ENCODE peak calls at places on chromosome 7, in six cellular contexts. One of them, this sample, is unnamed.

GRCh38 chr7:106717997-106718871 is 57.3 kb upstream of the CCDC71L start:
- DNase-seq in GM12878: peak
- DNase-seq in HepG2: peak
- DNase-seq in K562: peak
- DNase-seq in GM12892: no peak
- DNase-seq in H1: no peak
- DNase-seq in this sample: no peak

GRCh38 chr7:131161103-131161502 is 166.6 kb upstream of the MKLN1 start:
- DNase-seq in GM12878: no peak
- DNase-seq in GM12892: no peak
- DNase-seq in HepG2: no peak
- DNase-seq in K562: no peak
- DNase-seq in H1: no peak
- DNase-seq in this sample: no peak

GRCh38 chr7:124032369-124033092 is at the start of gene TMEM229A:
- DNase-seq in GM12878: no peak
- DNase-seq in K562: no peak
- DNase-seq in GM12892: peak
- DNase-seq in HepG2: no peak
- DNase-seq in H1: peak
- DNase-seq in this sample: peak

GRCh38 chr7:74289660-74290589 is 718 bp downstream of the CLIP2 start:
- DNase-seq in K562: peak
- DNase-seq in H1: no peak
- DNase-seq in GM12892: no peak
- DNase-seq in HepG2: no peak
- DNase-seq in GM12878: no peak
- DNase-seq in this sample: peak

GRCh38 chr7:79964463-79964862 is 170.2 kb upstream of the GNAI1 start:
- DNase-seq in K562: no peak
- DNase-seq in GM12878: no peak
- DNase-seq in GM12892: no peak
- DNase-seq in H1: no peak
- DNase-seq in HepG2: no peak
- DNase-seq in this sample: no peak

GRCh38 chr7:55254242-55254595 is 110.9 kb upstream of the LANCL2 start:
- DNase-seq in H1: no peak
- DNase-seq in GM12892: no peak
- DNase-seq in GM12878: no peak
- DNase-seq in K562: no peak
- DNase-seq in HepG2: no peak
- DNase-seq in this sample: peak

GRCh38 chr7:100539436-100540006 is 518 bp downstream of the AGFG2 start:
- DNase-seq in GM12892: no peak
- DNase-seq in H1: peak
- DNase-seq in HepG2: no peak
- DNase-seq in GM12878: no peak
- DNase-seq in K562: no peak
- DNase-seq in this sample: no peak

GRCh38 chr7:30750574-30751256 is 1.2 kb upstream of the INMT start:
- DNase-seq in GM12892: no peak
- DNase-seq in K562: no peak
- DNase-seq in HepG2: no peak
- DNase-seq in GM12878: no peak
- DNase-seq in H1: no peak
- DNase-seq in this sample: no peak

GRCh38 chr7:106737202-106737562 is 76.2 kb upstream of the CCDC71L start:
- DNase-seq in K562: no peak
- DNase-seq in HepG2: no peak
- DNase-seq in H1: no peak
- DNase-seq in GM12878: no peak
- DNase-seq in GM12892: no peak
- DNase-seq in this sample: no peak

GRCh38 chr7:104894998-104895850 is 118.8 kb upstream of the KMT2E start:
- DNase-seq in HepG2: no peak
- DNase-seq in K562: no peak
- DNase-seq in GM12892: no peak
- DNase-seq in H1: no peak
- DNase-seq in GM12878: peak
- DNase-seq in this sample: no peak

GRCh38 chr7:122248472-122248871 is 56.1 kb downstream of the FEZF1 start:
- DNase-seq in H1: no peak
- DNase-seq in HepG2: no peak
- DNase-seq in GM12878: no peak
- DNase-seq in K562: no peak
- DNase-seq in GM12892: no peak
- DNase-seq in this sample: no peak

GRCh38 chr7:140639366-140640053 is 1.1 kb downstream of the DENND2A start:
- DNase-seq in H1: no peak
- DNase-seq in GM12892: no peak
- DNase-seq in GM12878: no peak
- DNase-seq in HepG2: no peak
- DNase-seq in K562: no peak
- DNase-seq in this sample: no peak

GRCh38 chr7:148773344-148773743 is 74.6 kb downstream of the CUL1 start:
- DNase-seq in K562: no peak
- DNase-seq in GM12892: no peak
- DNase-seq in GM12878: peak
- DNase-seq in HepG2: no peak
- DNase-seq in H1: no peak
- DNase-seq in this sample: no peak

GRCh38 chr7:139095194-139095659 is 14.3 kb downstream of the ZC3HAV1 start:
- DNase-seq in GM12892: peak
- DNase-seq in HepG2: no peak
- DNase-seq in H1: no peak
- DNase-seq in GM12878: peak
- DNase-seq in K562: no peak
- DNase-seq in this sample: peak

GRCh38 chr7:41978858-41979257 is 258.2 kb downstream of the GLI3 start:
- DNase-seq in GM12878: no peak
- DNase-seq in K562: no peak
- DNase-seq in HepG2: no peak
- DNase-seq in GM12892: no peak
- DNase-seq in H1: no peak
- DNase-seq in this sample: no peak

GRCh38 chr7:55507743-55508142 is 64.6 kb downstream of the VOPP1 start:
- DNase-seq in H1: no peak
- DNase-seq in GM12892: no peak
- DNase-seq in K562: no peak
- DNase-seq in GM12878: no peak
- DNase-seq in HepG2: no peak
- DNase-seq in this sample: no peak

GRCh38 chr7:121178452-121178851 is 150.3 kb upstream of the WNT16 start:
- DNase-seq in GM12892: no peak
- DNase-seq in HepG2: no peak
- DNase-seq in K562: no peak
- DNase-seq in H1: no peak
- DNase-seq in GM12878: no peak
- DNase-seq in this sample: no peak

GRCh38 chr7:48876087-48876486 is 48.3 kb upstream of the CDC14C start:
- DNase-seq in HepG2: no peak
- DNase-seq in GM12878: no peak
- DNase-seq in H1: no peak
- DNase-seq in GM12892: no peak
- DNase-seq in K562: no peak
- DNase-seq in this sample: no peak

GRCh38 chr7:141527076-141527475 is 24.1 kb upstream of the AGK start:
- DNase-seq in GM12878: no peak
- DNase-seq in GM12892: no peak
- DNase-seq in K562: no peak
- DNase-seq in HepG2: no peak
- DNase-seq in H1: no peak
- DNase-seq in this sample: no peak

GRCh38 chr7:150322114-150322832 is 882 bp upstream of the LRRC61 start:
- DNase-seq in H1: no peak
- DNase-seq in GM12892: no peak
- DNase-seq in K562: peak
- DNase-seq in GM12878: no peak
- DNase-seq in HepG2: peak
- DNase-seq in this sample: no peak

DNA sequence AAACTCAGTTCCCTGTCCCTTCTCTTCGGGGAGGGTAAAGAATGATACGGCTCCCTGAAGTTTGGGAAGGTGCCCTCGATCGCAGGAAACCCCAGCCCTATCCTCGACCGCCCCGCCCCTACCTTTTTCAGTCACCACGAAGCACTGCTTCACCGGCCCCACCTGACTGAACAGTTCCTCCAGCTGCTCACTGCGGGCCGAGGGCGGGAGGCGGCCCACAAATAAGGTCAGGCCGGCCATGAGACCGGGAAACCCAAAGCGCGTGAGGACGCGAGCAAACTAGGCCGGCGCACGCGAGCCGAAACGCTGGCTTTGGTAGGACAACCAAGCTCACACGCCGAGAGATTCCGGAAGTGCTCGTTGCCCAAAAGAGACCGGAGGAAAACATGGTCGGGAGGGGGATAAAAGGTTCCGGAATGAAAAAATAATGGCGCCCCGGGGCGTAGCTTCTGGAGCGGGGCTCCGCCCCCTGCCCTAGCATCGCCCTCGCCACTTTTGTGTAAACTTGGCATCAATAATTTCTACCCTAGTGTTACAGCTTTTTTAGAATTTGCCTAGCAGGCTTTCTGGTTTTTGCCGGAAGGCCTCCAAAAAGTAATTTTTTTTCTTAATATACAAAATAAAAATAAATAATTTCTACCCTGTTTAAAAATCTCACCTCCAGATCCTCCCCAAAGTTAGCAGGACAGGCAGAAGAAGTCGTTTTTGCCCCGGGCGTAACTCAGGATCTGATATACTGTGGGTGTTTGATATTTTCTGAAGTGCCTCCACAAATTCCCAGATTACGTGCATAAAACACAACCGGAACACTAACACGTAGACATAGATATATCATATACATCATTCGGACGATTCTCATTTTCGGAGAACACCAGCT is at the start of gene RBM28:
- DNase-seq in H1: peak
- DNase-seq in HepG2: peak
- DNase-seq in GM12892: peak
- DNase-seq in GM12878: peak
- DNase-seq in K562: peak
- DNase-seq in this sample: peak
- TF ChIP-seq POLR2A in H1: peak
- TF ChIP-seq POLR2A in HepG2: peak
- TF ChIP-seq POLR2A in GM12892: peak
- TF ChIP-seq POLR2A in GM12878: peak
- TF ChIP-seq POLR2A in K562: peak
- TF ChIP-seq POLR2A in this sample: peak

DNA sequence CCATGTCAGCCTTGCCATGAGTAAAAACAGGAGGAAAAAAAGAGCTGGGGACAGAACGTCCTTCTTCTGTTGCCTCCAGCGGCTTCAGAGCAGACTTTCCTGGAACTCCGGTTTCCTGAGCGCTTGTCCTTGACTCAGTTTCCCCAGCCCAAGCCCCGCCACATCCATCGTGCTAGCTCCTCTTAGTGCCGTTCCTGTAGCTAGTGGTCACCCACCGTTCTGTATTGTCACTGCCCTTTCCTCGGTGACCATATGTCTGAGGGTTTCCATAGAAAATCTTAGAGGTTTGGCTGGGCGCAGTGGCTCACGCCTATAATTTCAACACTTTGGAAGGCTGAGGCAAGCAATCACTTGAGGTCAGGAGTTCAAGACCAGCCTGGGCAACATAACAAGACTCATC is 100.1 kb downstream of the CUX1 start:
- DNase-seq in K562: no peak
- DNase-seq in HepG2: no peak
- DNase-seq in GM12892: no peak
- DNase-seq in GM12878: no peak
- DNase-seq in H1: no peak
- DNase-seq in this sample: no peak
- TF ChIP-seq TAF1 in K562: no peak
- TF ChIP-seq TAF1 in HepG2: no peak
- TF ChIP-seq TAF1 in GM12892: no peak
- TF ChIP-seq TAF1 in GM12878: no peak
- TF ChIP-seq TAF1 in H1: no peak
- TF ChIP-seq TAF1 in this sample: no peak

DNA sequence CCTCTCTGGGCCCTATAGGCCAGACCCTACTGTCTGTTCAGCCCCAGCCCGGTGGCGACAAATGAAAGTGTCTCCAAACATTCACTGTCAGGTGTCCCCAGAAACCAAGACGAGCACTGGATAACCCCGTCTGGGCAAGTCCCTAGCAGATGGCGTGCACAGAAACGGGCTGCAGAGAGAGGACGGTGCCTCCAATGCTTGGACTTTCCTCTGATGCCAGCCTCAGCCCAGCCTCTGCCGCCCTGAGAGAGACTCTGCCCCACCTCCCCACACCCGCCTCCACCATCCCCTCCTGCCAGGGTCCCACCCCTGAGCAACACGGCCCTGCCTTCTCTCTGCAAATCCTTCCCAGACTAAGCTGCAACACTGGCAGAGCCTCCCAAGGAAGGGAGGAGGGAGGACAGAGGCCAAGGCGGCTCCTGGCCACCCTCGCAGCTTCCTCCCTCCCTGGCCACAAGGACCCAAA is 7.4 kb upstream of the LFNG start:
- DNase-seq in HepG2: no peak
- DNase-seq in H1: no peak
- DNase-seq in K562: no peak
- DNase-seq in GM12878: no peak
- DNase-seq in GM12892: no peak
- DNase-seq in this sample: no peak
- TF ChIP-seq POLR2A in HepG2: no peak
- TF ChIP-seq POLR2A in H1: no peak
- TF ChIP-seq POLR2A in K562: no peak
- TF ChIP-seq POLR2A in GM12878: peak
- TF ChIP-seq POLR2A in GM12892: no peak
- TF ChIP-seq POLR2A in this sample: no peak

GRCh38 chr7:112371721-112372120 is 78.5 kb upstream of the IFRD1 start:
- DNase-seq in K562: no peak
- DNase-seq in GM12892: no peak
- DNase-seq in HepG2: no peak
- DNase-seq in GM12878: no peak
- DNase-seq in H1: no peak
- DNase-seq in this sample: no peak
- TF ChIP-seq TAF1 in K562: no peak
- TF ChIP-seq TAF1 in GM12892: no peak
- TF ChIP-seq TAF1 in HepG2: no peak
- TF ChIP-seq TAF1 in GM12878: no peak
- TF ChIP-seq TAF1 in H1: no peak
- TF ChIP-seq TAF1 in this sample: no peak

GRCh38 chr7:44884553-44885393 is 557 bp downstream of the PURB start:
- DNase-seq in H1: peak
- DNase-seq in K562: peak
- DNase-seq in HepG2: no peak
- DNase-seq in GM12892: no peak
- DNase-seq in GM12878: no peak
- DNase-seq in this sample: no peak
- TF ChIP-seq POLR2A in H1: no peak
- TF ChIP-seq POLR2A in K562: no peak
- TF ChIP-seq POLR2A in HepG2: no peak
- TF ChIP-seq POLR2A in GM12892: peak
- TF ChIP-seq POLR2A in GM12878: peak
- TF ChIP-seq POLR2A in this sample: no peak

DNA sequence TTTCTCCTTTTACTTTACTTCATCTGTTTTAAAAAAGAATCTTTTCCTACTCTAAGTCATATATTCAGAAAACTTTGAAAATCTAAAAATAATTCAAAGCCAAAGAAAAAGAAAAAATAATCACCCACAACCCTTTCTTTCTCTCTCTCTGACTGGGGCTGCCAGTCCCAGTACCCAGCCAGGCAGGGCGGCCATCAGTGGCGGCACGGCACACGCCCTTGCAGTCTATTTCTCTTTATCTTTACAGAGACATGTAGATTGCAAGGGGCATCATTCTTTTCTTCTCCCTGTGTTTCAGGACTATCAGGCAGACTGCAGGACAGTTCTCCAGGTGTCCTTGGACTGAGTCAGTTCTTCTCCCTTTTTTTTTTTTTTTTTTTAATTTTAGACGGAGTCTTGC is 180.0 kb downstream of the SNX10 start:
- DNase-seq in H1: no peak
- DNase-seq in GM12892: no peak
- DNase-seq in HepG2: no peak
- DNase-seq in K562: no peak
- DNase-seq in GM12878: no peak
- DNase-seq in this sample: no peak
- TF ChIP-seq TAF1 in H1: no peak
- TF ChIP-seq TAF1 in GM12892: no peak
- TF ChIP-seq TAF1 in HepG2: no peak
- TF ChIP-seq TAF1 in K562: no peak
- TF ChIP-seq TAF1 in GM12878: no peak
- TF ChIP-seq TAF1 in this sample: no peak